ENCODE peak calls at places on chromosomes 4 and X, in six cellular contexts. One of them, this sample, is unnamed.

GRCh38 chrX:54194982-54195588 is 12.0 kb upstream of the FAM120C start:
- DNase-seq in activated CD8-positive, alpha-beta memory T cell treated with anti-CD3 and anti-CD28 coated beads for 4 hours: no peak
- DNase-seq in SJSA1: no peak
- DNase-seq in effector CD4-positive, alpha-beta T cell: no peak
- DNase-seq in AG10803: no peak
- DNase-seq in body of pancreas: no peak
- DNase-seq in this sample: no peak

GRCh38 chr4:94548571-94548970 is 96.8 kb downstream of the PDLIM5 start:
- DNase-seq in activated CD8-positive, alpha-beta memory T cell treated with anti-CD3 and anti-CD28 coated beads for 4 hours: no peak
- DNase-seq in SJSA1: peak
- DNase-seq in effector CD4-positive, alpha-beta T cell: no peak
- DNase-seq in AG10803: peak
- DNase-seq in body of pancreas: no peak
- DNase-seq in this sample: peak

GRCh38 chr4:88028961-88029360 is 21.5 kb downstream of the PKD2 start:
- DNase-seq in activated CD8-positive, alpha-beta memory T cell treated with anti-CD3 and anti-CD28 coated beads for 4 hours: no peak
- DNase-seq in SJSA1: no peak
- DNase-seq in effector CD4-positive, alpha-beta T cell: no peak
- DNase-seq in AG10803: no peak
- DNase-seq in body of pancreas: no peak
- DNase-seq in this sample: no peak

GRCh38 chr4:186190456-186191265 is 706 bp upstream of the CYP4V2 start:
- DNase-seq in activated CD8-positive, alpha-beta memory T cell treated with anti-CD3 and anti-CD28 coated beads for 4 hours: no peak
- DNase-seq in SJSA1: peak
- DNase-seq in effector CD4-positive, alpha-beta T cell: peak
- DNase-seq in AG10803: peak
- DNase-seq in body of pancreas: no peak
- DNase-seq in this sample: peak

GRCh38 chr4:104420766-104421165 is 73.9 kb downstream of the CXXC4 start:
- DNase-seq in activated CD8-positive, alpha-beta memory T cell treated with anti-CD3 and anti-CD28 coated beads for 4 hours: no peak
- DNase-seq in SJSA1: no peak
- DNase-seq in effector CD4-positive, alpha-beta T cell: no peak
- DNase-seq in AG10803: no peak
- DNase-seq in body of pancreas: no peak
- DNase-seq in this sample: no peak

GRCh38 chrX:135591871-135592270 is 71.4 kb downstream of the INTS6L start:
- DNase-seq in activated CD8-positive, alpha-beta memory T cell treated with anti-CD3 and anti-CD28 coated beads for 4 hours: no peak
- DNase-seq in SJSA1: no peak
- DNase-seq in effector CD4-positive, alpha-beta T cell: no peak
- DNase-seq in AG10803: no peak
- DNase-seq in body of pancreas: no peak
- DNase-seq in this sample: no peak

GRCh38 chr4:52015366-52015765 is 4.8 kb downstream of the LRRC66 start:
- DNase-seq in activated CD8-positive, alpha-beta memory T cell treated with anti-CD3 and anti-CD28 coated beads for 4 hours: no peak
- DNase-seq in SJSA1: no peak
- DNase-seq in effector CD4-positive, alpha-beta T cell: no peak
- DNase-seq in AG10803: no peak
- DNase-seq in body of pancreas: no peak
- DNase-seq in this sample: no peak

GRCh38 chr4:126757219-126757618 is 875.5 kb upstream of the INTU start:
- DNase-seq in activated CD8-positive, alpha-beta memory T cell treated with anti-CD3 and anti-CD28 coated beads for 4 hours: no peak
- DNase-seq in SJSA1: no peak
- DNase-seq in effector CD4-positive, alpha-beta T cell: no peak
- DNase-seq in AG10803: no peak
- DNase-seq in body of pancreas: no peak
- DNase-seq in this sample: no peak

GRCh38 chr4:87911252-87911774 is 64.2 kb upstream of the SPP1 start:
- DNase-seq in activated CD8-positive, alpha-beta memory T cell treated with anti-CD3 and anti-CD28 coated beads for 4 hours: no peak
- DNase-seq in SJSA1: no peak
- DNase-seq in effector CD4-positive, alpha-beta T cell: no peak
- DNase-seq in AG10803: no peak
- DNase-seq in body of pancreas: no peak
- DNase-seq in this sample: peak

GRCh38 chrX:12741416-12741815 is 49.8 kb upstream of the PRPS2 start:
- DNase-seq in activated CD8-positive, alpha-beta memory T cell treated with anti-CD3 and anti-CD28 coated beads for 4 hours: no peak
- DNase-seq in SJSA1: no peak
- DNase-seq in effector CD4-positive, alpha-beta T cell: no peak
- DNase-seq in AG10803: no peak
- DNase-seq in body of pancreas: no peak
- DNase-seq in this sample: no peak

GRCh38 chr4:85824166-85824945 is 349.4 kb downstream of the ARHGAP24 start:
- DNase-seq in activated CD8-positive, alpha-beta memory T cell treated with anti-CD3 and anti-CD28 coated beads for 4 hours: no peak
- DNase-seq in SJSA1: no peak
- DNase-seq in effector CD4-positive, alpha-beta T cell: no peak
- DNase-seq in AG10803: peak
- DNase-seq in body of pancreas: no peak
- DNase-seq in this sample: no peak

GRCh38 chrX:71514367-71515038 is 18.4 kb upstream of the OGT start:
- DNase-seq in activated CD8-positive, alpha-beta memory T cell treated with anti-CD3 and anti-CD28 coated beads for 4 hours: no peak
- DNase-seq in SJSA1: no peak
- DNase-seq in effector CD4-positive, alpha-beta T cell: no peak
- DNase-seq in AG10803: no peak
- DNase-seq in body of pancreas: no peak
- DNase-seq in this sample: no peak

GRCh38 chrX:148382983-148383382 is 117.4 kb upstream of the AFF2 start:
- DNase-seq in activated CD8-positive, alpha-beta memory T cell treated with anti-CD3 and anti-CD28 coated beads for 4 hours: no peak
- DNase-seq in SJSA1: no peak
- DNase-seq in effector CD4-positive, alpha-beta T cell: no peak
- DNase-seq in AG10803: no peak
- DNase-seq in body of pancreas: no peak
- DNase-seq in this sample: no peak

GRCh38 chr4:2448589-2448988 is 20.3 kb upstream of the RNF4 start:
- DNase-seq in activated CD8-positive, alpha-beta memory T cell treated with anti-CD3 and anti-CD28 coated beads for 4 hours: no peak
- DNase-seq in SJSA1: no peak
- DNase-seq in effector CD4-positive, alpha-beta T cell: no peak
- DNase-seq in AG10803: no peak
- DNase-seq in body of pancreas: no peak
- DNase-seq in this sample: no peak

GRCh38 chrX:53280703-53281320 is 572 bp downstream of the IQSEC2 start:
- DNase-seq in activated CD8-positive, alpha-beta memory T cell treated with anti-CD3 and anti-CD28 coated beads for 4 hours: no peak
- DNase-seq in SJSA1: no peak
- DNase-seq in effector CD4-positive, alpha-beta T cell: no peak
- DNase-seq in AG10803: peak
- DNase-seq in body of pancreas: no peak
- DNase-seq in this sample: no peak

GRCh38 chrX:15645266-15645665 is 19.3 kb downstream of the CLTRN start:
- DNase-seq in activated CD8-positive, alpha-beta memory T cell treated with anti-CD3 and anti-CD28 coated beads for 4 hours: no peak
- DNase-seq in SJSA1: no peak
- DNase-seq in effector CD4-positive, alpha-beta T cell: no peak
- DNase-seq in AG10803: no peak
- DNase-seq in body of pancreas: no peak
- DNase-seq in this sample: no peak

GRCh38 chr4:184421558-184422155 is 52.7 kb downstream of the IRF2 start:
- DNase-seq in activated CD8-positive, alpha-beta memory T cell treated with anti-CD3 and anti-CD28 coated beads for 4 hours: no peak
- DNase-seq in SJSA1: no peak
- DNase-seq in effector CD4-positive, alpha-beta T cell: no peak
- DNase-seq in AG10803: no peak
- DNase-seq in body of pancreas: no peak
- DNase-seq in this sample: no peak

GRCh38 chr4:184960505-184960971 is 57.8 kb upstream of the HELT start:
- DNase-seq in activated CD8-positive, alpha-beta memory T cell treated with anti-CD3 and anti-CD28 coated beads for 4 hours: no peak
- DNase-seq in SJSA1: no peak
- DNase-seq in effector CD4-positive, alpha-beta T cell: no peak
- DNase-seq in AG10803: no peak
- DNase-seq in body of pancreas: no peak
- DNase-seq in this sample: peak

GRCh38 chr4:164538061-164538460 is 215.9 kb upstream of the SMIM31 start:
- DNase-seq in activated CD8-positive, alpha-beta memory T cell treated with anti-CD3 and anti-CD28 coated beads for 4 hours: no peak
- DNase-seq in SJSA1: no peak
- DNase-seq in effector CD4-positive, alpha-beta T cell: no peak
- DNase-seq in AG10803: no peak
- DNase-seq in body of pancreas: no peak
- DNase-seq in this sample: no peak

GRCh38 chrX:97400492-97400891 is 516.8 kb downstream of the RPA4 start:
- DNase-seq in activated CD8-positive, alpha-beta memory T cell treated with anti-CD3 and anti-CD28 coated beads for 4 hours: no peak
- DNase-seq in SJSA1: no peak
- DNase-seq in effector CD4-positive, alpha-beta T cell: no peak
- DNase-seq in AG10803: no peak
- DNase-seq in body of pancreas: no peak
- DNase-seq in this sample: no peak

GRCh38 chr4:52976523-52977230 is 114.6 kb downstream of the RASL11B start:
- DNase-seq in activated CD8-positive, alpha-beta memory T cell treated with anti-CD3 and anti-CD28 coated beads for 4 hours: no peak
- DNase-seq in SJSA1: no peak
- DNase-seq in effector CD4-positive, alpha-beta T cell: no peak
- DNase-seq in AG10803: no peak
- DNase-seq in body of pancreas: no peak
- DNase-seq in this sample: no peak

GRCh38 chr4:100391913-100392312 is 125.9 kb downstream of the EMCN start:
- DNase-seq in activated CD8-positive, alpha-beta memory T cell treated with anti-CD3 and anti-CD28 coated beads for 4 hours: no peak
- DNase-seq in SJSA1: no peak
- DNase-seq in effector CD4-positive, alpha-beta T cell: no peak
- DNase-seq in AG10803: peak
- DNase-seq in body of pancreas: no peak
- DNase-seq in this sample: no peak

GRCh38 chr4:41611881-41612871 is 74.2 kb downstream of the LIMCH1 start:
- DNase-seq in activated CD8-positive, alpha-beta memory T cell treated with anti-CD3 and anti-CD28 coated beads for 4 hours: no peak
- DNase-seq in SJSA1: peak
- DNase-seq in effector CD4-positive, alpha-beta T cell: no peak
- DNase-seq in AG10803: peak
- DNase-seq in body of pancreas: peak
- DNase-seq in this sample: peak

GRCh38 chr4:8198206-8198905 is 734 bp upstream of the SH3TC1 start:
- DNase-seq in activated CD8-positive, alpha-beta memory T cell treated with anti-CD3 and anti-CD28 coated beads for 4 hours: no peak
- DNase-seq in SJSA1: no peak
- DNase-seq in effector CD4-positive, alpha-beta T cell: no peak
- DNase-seq in AG10803: no peak
- DNase-seq in body of pancreas: peak
- DNase-seq in this sample: peak

GRCh38 chr4:114600672-114601071 is 2.1 kb downstream of the UGT8 start:
- DNase-seq in activated CD8-positive, alpha-beta memory T cell treated with anti-CD3 and anti-CD28 coated beads for 4 hours: no peak
- DNase-seq in SJSA1: no peak
- DNase-seq in effector CD4-positive, alpha-beta T cell: no peak
- DNase-seq in AG10803: no peak
- DNase-seq in body of pancreas: no peak
- DNase-seq in this sample: no peak

GRCh38 chr4:162509333-162509732 is 345.5 kb upstream of the FSTL5 start:
- DNase-seq in activated CD8-positive, alpha-beta memory T cell treated with anti-CD3 and anti-CD28 coated beads for 4 hours: no peak
- DNase-seq in SJSA1: no peak
- DNase-seq in effector CD4-positive, alpha-beta T cell: no peak
- DNase-seq in AG10803: no peak
- DNase-seq in body of pancreas: no peak
- DNase-seq in this sample: no peak

GRCh38 chr4:150366487-150366999 is 215.4 kb upstream of the MAB21L2 start:
- DNase-seq in activated CD8-positive, alpha-beta memory T cell treated with anti-CD3 and anti-CD28 coated beads for 4 hours: no peak
- DNase-seq in SJSA1: no peak
- DNase-seq in effector CD4-positive, alpha-beta T cell: no peak
- DNase-seq in AG10803: no peak
- DNase-seq in body of pancreas: no peak
- DNase-seq in this sample: no peak

GRCh38 chrX:20029728-20030127 is 38.9 kb upstream of the BCLAF3 start:
- DNase-seq in activated CD8-positive, alpha-beta memory T cell treated with anti-CD3 and anti-CD28 coated beads for 4 hours: no peak
- DNase-seq in SJSA1: no peak
- DNase-seq in effector CD4-positive, alpha-beta T cell: no peak
- DNase-seq in AG10803: no peak
- DNase-seq in body of pancreas: peak
- DNase-seq in this sample: peak

GRCh38 chrX:16946971-16947562 is 609 bp downstream of the REPS2 start:
- DNase-seq in activated CD8-positive, alpha-beta memory T cell treated with anti-CD3 and anti-CD28 coated beads for 4 hours: no peak
- DNase-seq in SJSA1: no peak
- DNase-seq in effector CD4-positive, alpha-beta T cell: no peak
- DNase-seq in AG10803: no peak
- DNase-seq in body of pancreas: peak
- DNase-seq in this sample: no peak

GRCh38 chrX:9164535-9165425 is 130.9 kb upstream of the FAM9B start:
- DNase-seq in activated CD8-positive, alpha-beta memory T cell treated with anti-CD3 and anti-CD28 coated beads for 4 hours: no peak
- DNase-seq in SJSA1: no peak
- DNase-seq in effector CD4-positive, alpha-beta T cell: no peak
- DNase-seq in AG10803: no peak
- DNase-seq in body of pancreas: no peak
- DNase-seq in this sample: no peak

GRCh38 chr4:6956434-6957147 is 47.0 kb downstream of the TBC1D14 start:
- DNase-seq in activated CD8-positive, alpha-beta memory T cell treated with anti-CD3 and anti-CD28 coated beads for 4 hours: no peak
- DNase-seq in SJSA1: no peak
- DNase-seq in effector CD4-positive, alpha-beta T cell: no peak
- DNase-seq in AG10803: no peak
- DNase-seq in body of pancreas: no peak
- DNase-seq in this sample: no peak

GRCh38 chr4:1033840-1034551 is 22.6 kb downstream of the FGFRL1 start:
- DNase-seq in activated CD8-positive, alpha-beta memory T cell treated with anti-CD3 and anti-CD28 coated beads for 4 hours: no peak
- DNase-seq in SJSA1: peak
- DNase-seq in effector CD4-positive, alpha-beta T cell: no peak
- DNase-seq in AG10803: peak
- DNase-seq in body of pancreas: no peak
- DNase-seq in this sample: no peak

GRCh38 chrX:43882294-43882681 is at the start of gene MAOB:
- DNase-seq in activated CD8-positive, alpha-beta memory T cell treated with anti-CD3 and anti-CD28 coated beads for 4 hours: no peak
- DNase-seq in SJSA1: no peak
- DNase-seq in effector CD4-positive, alpha-beta T cell: no peak
- DNase-seq in AG10803: no peak
- DNase-seq in body of pancreas: peak
- DNase-seq in this sample: peak

GRCh38 chrX:133179500-133179899 is 38.7 kb downstream of the TFDP3 start:
- DNase-seq in activated CD8-positive, alpha-beta memory T cell treated with anti-CD3 and anti-CD28 coated beads for 4 hours: no peak
- DNase-seq in SJSA1: no peak
- DNase-seq in effector CD4-positive, alpha-beta T cell: no peak
- DNase-seq in AG10803: no peak
- DNase-seq in body of pancreas: no peak
- DNase-seq in this sample: no peak